ENCODE peak calls at places on chromosomes 3 and 15, in ten cellular contexts. A is neuronal stem cell, G is AG10803, Q is HFF-Myc, P is AG04450, J is pancreas, Z is RWPE2, F is uterus, V is fibroblast of mammary gland, S is mucosa of descending colon. I is an unnamed sample.

GRCh38 chr15:34359416-34359815 is 7.6 kb downstream of the LPCAT4 start:
- DNase-seq in A (no peak), G (no peak), Q (no peak), P (no peak), J (no peak), Z (peak; percentile 62), F (no peak), V (no peak), S (peak; percentile 58), I (no peak)

GRCh38 chr3:56693750-56694149 is 10.7 kb upstream of the TASOR start:
- DNase-seq in A (no peak), G (no peak), Q (no peak), P (no peak), J (no peak), Z (no peak), F (no peak), V (no peak), S (no peak), I (no peak)

GRCh38 chr15:63061971-63062370 is 19.4 kb downstream of the TPM1 start:
- DNase-seq in A (no peak), G (no peak), Q (no peak), P (no peak), J (no peak), Z (no peak), F (no peak), V (no peak), S (no peak), I (no peak)

GRCh38 chr3:55571913-55572312 is 84.8 kb upstream of the WNT5A start:
- DNase-seq in A (peak; percentile 52), G (peak; percentile 34), Q (no peak), P (no peak), J (no peak), Z (no peak), F (no peak), V (no peak), S (peak; percentile 53), I (peak; percentile 67)

GRCh38 chr3:144185291-144185690 is 213.7 kb downstream of the DIPK2A start:
- DNase-seq in A (no peak), G (no peak), Q (no peak), P (no peak), J (no peak), Z (no peak), F (no peak), V (peak; percentile 48), S (no peak), I (no peak)

GRCh38 chr3:149145926-149146325 is 16.5 kb downstream of the HPS3 start:
- DNase-seq in A (no peak), G (peak; percentile 8), Q (no peak), P (no peak), J (no peak), Z (no peak), F (no peak), V (no peak), S (no peak), I (no peak)

GRCh38 chr15:56869573-56869972 is 48.9 kb upstream of the TCF12 start:
- DNase-seq in A (no peak), G (peak; percentile 9), Q (no peak), P (no peak), J (no peak), Z (no peak), F (peak; percentile 37), V (peak; percentile 36), S (peak; percentile 59), I (no peak)

GRCh38 chr3:193190387-193190786 is 50.6 kb upstream of the PLAAT1 start:
- DNase-seq in A (peak; percentile 52), G (no peak), Q (no peak), P (no peak), J (no peak), Z (no peak), F (no peak), V (peak; percentile 36), S (no peak), I (peak; percentile 68)

GRCh38 chr15:40239671-40240618 is 1.1 kb downstream of the PAK6 start:
- DNase-seq in A (no peak), G (no peak), Q (no peak), P (no peak), J (peak; percentile 61), Z (no peak), F (no peak), V (no peak), S (no peak), I (peak; percentile 69)

GRCh38 chr15:40238927-40239591 is at the start of gene PAK6:
- DNase-seq in A (peak; percentile 31), G (peak; percentile 15), Q (no peak), P (no peak), J (peak; percentile 87), Z (peak; percentile 99), F (peak; percentile 59), V (peak; percentile 45), S (peak; percentile 64), I (peak; percentile 98)

GRCh38 chr15:40241305-40242215 is 2.7 kb downstream of the PAK6 start:
- DNase-seq in A (no peak), G (no peak), Q (no peak), P (no peak), J (peak; percentile 64), Z (no peak), F (no peak), V (no peak), S (no peak), I (peak; percentile 45)

GRCh38 chr15:40242216-40242599 is 3.3 kb downstream of the PAK6 start:
- DNase-seq in A (no peak), G (no peak), Q (no peak), P (no peak), J (no peak), Z (no peak), F (no peak), V (no peak), S (no peak), I (peak; percentile 45)

DNA sequence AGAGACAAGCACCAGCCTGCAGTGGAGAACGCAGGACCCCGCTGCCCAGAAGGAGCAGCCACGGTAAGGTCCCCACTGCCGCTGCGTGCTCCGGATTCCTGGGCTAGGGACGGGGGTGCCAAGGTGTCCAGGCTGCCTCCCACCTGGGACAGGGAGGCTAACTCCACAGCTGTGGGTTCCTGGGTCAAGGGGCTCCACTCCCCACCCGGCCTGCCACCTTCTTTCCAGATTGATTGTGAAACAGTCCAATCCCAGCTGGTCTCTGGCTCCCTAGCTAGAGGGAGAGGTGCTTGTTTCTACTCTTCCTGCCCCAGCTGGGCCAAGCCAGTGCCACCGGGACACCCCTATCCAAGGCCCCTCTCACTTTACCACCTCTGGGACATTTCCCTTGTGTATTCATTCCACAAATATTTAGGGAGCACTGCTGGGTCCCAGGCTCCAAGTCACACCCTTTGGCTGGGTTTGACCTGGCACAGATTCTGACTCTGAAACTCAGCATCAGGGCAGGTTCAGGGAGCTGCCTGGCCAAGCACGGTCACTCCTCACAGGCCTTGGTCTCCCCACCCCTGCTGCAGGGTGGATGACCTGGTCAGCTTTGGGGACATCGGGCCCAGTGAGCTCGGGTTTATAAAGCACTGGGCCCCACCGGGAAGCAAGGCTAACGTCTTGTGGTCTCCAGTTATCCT is 1.9 kb downstream of the PAK6 start:
- DNase-seq in A (no peak), G (no peak), Q (no peak), P (no peak), J (peak; percentile 49), Z (no peak), F (no peak), V (no peak), S (no peak), I (peak; percentile 61)
- H3K4me3 ChIP-seq in A (no peak overlapping the region), G (no peak overlapping the region), Q (no peak overlapping the region), P (no peak overlapping the region), J (no peak overlapping the region), Z (peak overlapping the region; percentile 23), F (no peak overlapping the region), V (no peak overlapping the region), S (no peak overlapping the region), I (no peak overlapping the region)

DNA sequence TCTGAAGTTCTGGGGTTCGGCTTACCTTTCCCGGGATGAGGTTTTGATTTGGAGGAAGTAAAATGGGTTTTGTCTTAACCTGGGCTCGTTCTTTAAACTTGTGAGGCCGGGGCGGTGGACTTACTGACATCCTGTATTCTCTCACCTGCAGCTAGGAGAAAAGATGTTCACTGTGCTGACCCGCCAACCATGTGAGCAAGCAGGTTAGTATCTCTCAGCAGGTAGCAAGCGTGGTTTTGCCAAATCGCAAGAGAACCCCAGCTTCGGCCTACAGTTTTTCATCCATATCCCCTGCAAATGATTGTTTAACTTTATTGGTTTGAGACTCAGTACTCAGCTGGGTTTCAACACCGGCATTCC is 891 bp downstream of the ENTPD3 start:
- DNase-seq in A (no peak), G (no peak), Q (no peak), P (no peak), J (no peak), Z (no peak), F (no peak), V (no peak), S (no peak), I (peak; percentile 19)
- H3K4me3 ChIP-seq in A (no peak overlapping the region), G (no peak overlapping the region), Q (no peak overlapping the region), P (no peak overlapping the region), J (peak overlapping the region; percentile 48), Z (peak overlapping the region; percentile 37), F (no peak overlapping the region), V (no peak overlapping the region), S (no peak overlapping the region), I (no peak overlapping the region)

DNA sequence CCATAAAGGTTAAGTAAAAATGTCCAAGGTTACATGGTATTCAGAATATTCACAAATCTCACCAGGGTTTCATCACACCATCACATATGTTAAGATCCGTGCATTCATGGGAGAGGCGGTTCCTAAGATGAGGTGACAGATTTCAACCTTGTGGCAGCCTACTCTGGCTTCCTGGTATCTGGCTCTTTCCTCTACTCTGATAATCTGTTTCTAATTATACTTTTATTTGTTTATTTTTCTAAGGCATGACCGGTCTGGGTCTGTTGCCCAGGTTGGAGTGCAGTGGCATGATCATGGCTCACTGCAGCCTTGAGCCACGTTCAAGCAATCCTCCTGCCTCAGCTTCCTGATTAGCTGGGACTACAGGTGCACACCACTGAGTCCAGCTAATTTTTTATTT is 34.4 kb downstream of the RAF1 start:
- DNase-seq in A (no peak), G (peak; percentile 84), Q (peak; percentile 55), P (no peak), J (no peak), Z (no peak), F (no peak), V (peak; percentile 70), S (no peak), I (no peak)
- H3K4me3 ChIP-seq in A (no peak overlapping the region), G (no peak overlapping the region), Q (no peak overlapping the region), P (no peak overlapping the region), J (no peak overlapping the region), Z (no peak overlapping the region), F (no peak overlapping the region), V (no peak overlapping the region), S (no peak overlapping the region), I (no peak overlapping the region)

GRCh38 chr3:187759601-187760000 is 14.3 kb upstream of the BCL6 start:
- DNase-seq in A (no peak), G (no peak), Q (no peak), P (no peak), J (no peak), Z (no peak), F (no peak), V (no peak), S (no peak), I (no peak)

GRCh38 chr3:187767266-187768032 is 22.2 kb upstream of the BCL6 start:
- DNase-seq in A (no peak), G (peak; percentile 91), Q (no peak), P (peak; percentile 75), J (no peak), Z (no peak), F (no peak), V (peak; percentile 96), S (no peak), I (no peak)

GRCh38 chr3:187762792-187763191 is 17.5 kb upstream of the BCL6 start:
- DNase-seq in A (no peak), G (no peak), Q (no peak), P (no peak), J (no peak), Z (no peak), F (no peak), V (no peak), S (no peak), I (no peak)

GRCh38 chr3:187765342-187765741 is 20.1 kb upstream of the BCL6 start:
- DNase-seq in A (no peak), G (peak; percentile 47), Q (no peak), P (no peak), J (no peak), Z (no peak), F (no peak), V (peak; percentile 85), S (no peak), I (no peak)

GRCh38 chr3:187763850-187764648 is 18.8 kb upstream of the BCL6 start:
- DNase-seq in A (no peak), G (peak; percentile 16), Q (no peak), P (no peak), J (no peak), Z (no peak), F (no peak), V (peak; percentile 29), S (no peak), I (peak; percentile 20)
- H3K4me3 ChIP-seq in A (no peak overlapping the region), G (no peak overlapping the region), Q (no peak overlapping the region), P (no peak overlapping the region), J (no peak overlapping the region), Z (no peak overlapping the region), F (no peak overlapping the region), V (no peak overlapping the region), S (no peak overlapping the region), I (no peak overlapping the region)

I was measured in H7.